ENCODE peak calls at places on chromosomes 11 and 22, in four cellular contexts. O is HL-60, C is RWPE1, N is posterior cingulate gyrus. S is an unnamed sample.

GRCh38 chr11:129881570-129882170 is 13.7 kb downstream of the NFRKB start:
- DNase-seq in O (peak), C (peak), N (no peak), S (no peak)

GRCh38 chr11:128208329-128209220 is 378.8 kb downstream of the ETS1 start:
- DNase-seq in O (no peak), N (no peak), C (peak), S (peak)

GRCh38 chr11:47020793-47021624 is 84.4 kb downstream of the CSTPP1 start:
- DNase-seq in C (no peak), N (no peak), O (no peak), S (no peak)

GRCh38 chr22:30610299-30610698 is 3.3 kb downstream of the TCN2 start:
- DNase-seq in O (peak), N (peak), C (no peak), S (no peak)

GRCh38 chr22:43044402-43044801 is 29.5 kb upstream of the PACSIN2 start:
- DNase-seq in C (no peak), O (no peak), N (no peak), S (no peak)

GRCh38 chr11:60360621-60361020 is 17.7 kb upstream of the MS4A7 start:
- DNase-seq in N (no peak), O (no peak), C (no peak), S (no peak)

GRCh38 chr11:130827697-130828377 is 88.4 kb downstream of the SNX19 start:
- DNase-seq in O (no peak), C (peak), N (no peak), S (peak)

GRCh38 chr11:87926250-87926970 is 248.8 kb downstream of the RAB38 start:
- DNase-seq in O (no peak), C (peak), N (no peak), S (peak)

GRCh38 chr22:38954414-38955043 is 2.9 kb upstream of the APOBEC3A start:
- DNase-seq in C (no peak), N (no peak), O (no peak), S (no peak)

GRCh38 chr11:35583126-35583525 is 35.1 kb upstream of the FJX1 start:
- DNase-seq in N (no peak), O (no peak), C (no peak), S (no peak)

GRCh38 chr11:68904458-68904847 is 762 bp downstream of the IGHMBP2 start:
- DNase-seq in O (peak), C (peak), N (no peak), S (peak)

GRCh38 chr22:47030881-47031627 is 268.6 kb downstream of the TBC1D22A start:
- DNase-seq in C (no peak), O (no peak), N (peak), S (peak)

GRCh38 chr22:33726294-33726711 is 194.0 kb downstream of the LARGE1 start:
- DNase-seq in C (no peak), O (no peak), N (no peak), S (no peak)

GRCh38 chr11:27462543-27462942 is 10.0 kb downstream of the LGR4 start:
- DNase-seq in N (no peak), O (no peak), C (no peak), S (no peak)